ENCODE peak calls at places on chromosomes 13 and 19, in seven cellular contexts. Y is BE2C, A is lower lobe of right lung, N is psoas muscle, O is mammary epithelial cell, V is astrocyte of the cerebellum, C is fibroblast of lung. L is an unnamed sample.

GRCh38 chr13:101631403-101631802 is 178.9 kb downstream of the ITGBL1 start:
- DNase-seq in Y (no peak), A (no peak), N (no peak), O (no peak), V (no peak), C (no peak), L (no peak)

GRCh38 chr13:65613004-65613403 is 1617.1 kb downstream of the PCDH9 start:
- DNase-seq in Y (no peak), A (no peak), N (no peak), O (no peak), V (no peak), C (no peak), L (no peak)

GRCh38 chr19:23799321-23799720 is 40.6 kb upstream of the ZNF681 start:
- DNase-seq in Y (no peak), A (no peak), N (no peak), O (no peak), V (no peak), C (no peak), L (no peak)

GRCh38 chr13:40116008-40116407 is 460.5 kb downstream of the COG6 start:
- DNase-seq in Y (no peak), A (no peak), N (no peak), O (peak; percentile 94), V (peak; percentile 26), C (peak; percentile 83), L (peak; percentile 96)

GRCh38 chr19:2095338-2095938 is 688 bp downstream of the MOB3A start:
- DNase-seq in Y (no peak), A (no peak), N (peak; percentile 66), O (no peak), V (no peak), C (no peak), L (no peak)

GRCh38 chr13:108911807-108912206 is 282.4 kb downstream of the MYO16 start:
- DNase-seq in Y (no peak), A (no peak), N (no peak), O (peak; percentile 71), V (no peak), C (no peak), L (no peak)

GRCh38 chr19:4577020-4577782 is 17.7 kb upstream of the SEMA6B start:
- DNase-seq in Y (no peak), A (no peak), N (no peak), O (no peak), V (no peak), C (no peak), L (no peak)

GRCh38 chr13:109778102-109778542 is 8.3 kb downstream of the IRS2 start:
- DNase-seq in Y (no peak), A (no peak), N (no peak), O (peak; percentile 59), V (no peak), C (peak; percentile 73), L (peak; percentile 47)

GRCh38 chr13:29810145-29810742 is 40.2 kb downstream of the UBL3 start:
- DNase-seq in Y (no peak), A (no peak), N (no peak), O (no peak), V (no peak), C (peak; percentile 53), L (no peak)

GRCh38 chr13:38308736-38309135 is 40.9 kb upstream of the UFM1 start:
- DNase-seq in Y (no peak), A (no peak), N (no peak), O (peak; percentile 98), V (peak; percentile 23), C (peak; percentile 76), L (peak; percentile 71)

GRCh38 chr13:24764276-24764630 is 284 bp downstream of the RNF17 start:
- DNase-seq in Y (no peak), A (no peak), N (no peak), O (no peak), V (no peak), C (no peak), L (peak; percentile 13)

GRCh38 chr13:51764184-51765141 is 39.5 kb downstream of the DHRS12 start:
- DNase-seq in Y (peak; percentile 42), A (no peak), N (peak; percentile 84), O (no peak), V (peak; percentile 55), C (peak; percentile 81), L (peak; percentile 68)

GRCh38 chr13:36865265-36865664 is 46.2 kb downstream of the RFXAP start:
- DNase-seq in Y (no peak), A (no peak), N (no peak), O (no peak), V (no peak), C (no peak), L (no peak)

GRCh38 chr13:67023088-67023893 is 206.8 kb downstream of the PCDH9 start:
- DNase-seq in Y (no peak), A (no peak), N (no peak), O (peak; percentile 77), V (peak; percentile 99), C (peak; percentile 98), L (peak; percentile 24)

GRCh38 chr13:95568131-95568530 is 15.6 kb downstream of the CLDN10 start:
- DNase-seq in Y (no peak), A (no peak), N (no peak), O (no peak), V (no peak), C (no peak), L (no peak)

GRCh38 chr13:113647351-113648217 is 10.4 kb downstream of the ATP4B start:
- DNase-seq in Y (peak; percentile 77), A (peak; percentile 95), N (peak; percentile 91), O (peak; percentile 59), V (no peak), C (peak; percentile 54), L (peak; percentile 13)

GRCh38 chr19:15200575-15201364 is at the start of gene NOTCH3:
- DNase-seq in Y (no peak), A (no peak), N (no peak), O (no peak), V (no peak), C (no peak), L (no peak)

GRCh38 chr19:3682741-3683404 is 17.4 kb downstream of the PIP5K1C start:
- DNase-seq in Y (no peak), A (peak; percentile 41), N (no peak), O (no peak), V (peak; percentile 56), C (peak; percentile 73), L (peak; percentile 80)

DNA sequence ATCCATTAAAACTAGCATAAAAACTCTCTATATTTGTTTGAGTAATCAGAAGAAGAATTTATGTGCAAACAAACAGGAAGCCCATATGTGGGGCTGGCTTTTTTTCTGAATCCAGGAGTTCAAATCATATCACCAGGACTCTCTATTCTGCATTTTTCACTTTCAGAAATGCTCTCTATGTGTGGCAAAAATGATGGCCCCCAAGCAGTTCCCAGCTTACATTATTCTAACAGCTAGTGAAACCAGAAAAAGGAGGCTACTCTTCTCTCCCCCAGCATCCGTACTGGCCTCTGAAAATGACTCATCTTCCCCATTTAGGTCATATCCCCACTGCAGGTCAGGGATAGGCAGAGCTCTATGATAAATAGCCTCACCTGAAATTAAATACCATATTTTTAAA is 20.4 kb downstream of the RBM26 start:
- DNase-seq in Y (no peak), A (no peak), N (no peak), O (peak; percentile 57), V (no peak), C (peak; percentile 37), L (no peak)
- H3K4me3 ChIP-seq in Y (no peak overlapping the region), A (no peak overlapping the region), N (no peak overlapping the region), O (no peak overlapping the region), V (no peak overlapping the region), C (no peak overlapping the region), L (no peak overlapping the region)

GRCh38 chr13:41670873-41671443 is 213.6 kb downstream of the RGCC start:
- DNase-seq in Y (peak; percentile 38), A (no peak), N (no peak), O (no peak), V (no peak), C (peak; percentile 53), L (no peak)
- TF ChIP-seq CTCF in Y (no peak), A (no peak), N (no peak), O (no peak), V (no peak), C (no peak), L (no peak)

DNA sequence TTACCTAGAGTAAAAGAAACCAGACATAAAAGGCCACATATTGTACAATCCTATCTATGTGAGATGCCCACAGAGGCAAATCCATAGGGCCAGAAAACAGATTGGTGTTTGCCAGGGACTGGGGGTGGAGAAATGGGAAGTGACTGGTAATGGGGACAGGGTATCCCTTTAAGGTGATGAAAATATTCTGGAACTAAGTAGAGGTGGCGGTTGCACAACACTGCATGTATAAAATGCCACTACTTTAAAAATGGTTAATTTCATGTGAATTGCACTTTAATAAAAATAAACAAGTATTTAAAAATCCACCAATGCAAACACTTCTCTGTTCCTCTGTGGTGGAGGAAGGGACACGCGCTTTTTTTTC is 41.5 kb upstream of the KLF2 start:
- DNase-seq in Y (no peak), A (no peak), N (no peak), O (no peak), V (no peak), C (no peak), L (no peak)
- H3K4me3 ChIP-seq in Y (no peak overlapping the region), A (peak overlapping the region; percentile 28), N (peak overlapping the region; percentile 44), O (no peak overlapping the region), V (no peak overlapping the region), C (no peak overlapping the region), L (no peak overlapping the region)

DNA sequence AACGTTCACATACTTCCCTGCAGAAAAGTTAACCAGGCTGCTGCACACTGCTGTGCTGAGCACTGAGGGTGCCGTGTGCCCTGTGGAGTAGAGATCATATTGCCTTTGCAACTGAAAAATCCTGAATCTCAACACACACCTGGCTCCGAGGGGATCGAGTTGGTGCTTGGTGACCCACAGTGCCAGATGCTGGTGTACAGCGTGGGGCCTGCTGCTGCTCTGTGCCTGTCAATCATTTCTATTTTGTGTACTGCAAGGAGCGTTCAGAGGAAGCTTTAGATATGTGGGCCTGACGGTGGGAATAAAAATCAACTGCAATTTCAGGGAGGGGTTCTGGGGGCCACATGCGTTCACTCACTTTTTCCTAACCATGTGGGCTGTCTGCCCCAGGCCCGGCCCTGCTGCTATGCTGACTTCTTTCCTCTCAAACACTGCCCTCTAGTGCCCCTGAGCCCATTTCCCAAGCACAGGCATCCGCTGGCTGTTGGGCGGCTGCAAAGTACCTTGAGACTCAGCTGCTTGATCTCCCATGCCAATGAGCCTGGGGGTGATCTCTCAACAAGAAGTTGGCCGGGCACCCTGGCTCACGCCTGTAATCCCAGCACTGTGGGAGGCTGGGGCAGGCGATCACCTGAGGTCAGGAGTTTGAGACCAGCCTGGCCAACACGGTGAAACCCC is 9.7 kb upstream of the LENG8 start:
- DNase-seq in Y (peak; percentile 66), A (no peak), N (no peak), O (peak; percentile 46), V (no peak), C (peak; percentile 34), L (peak; percentile 22)
- TF ChIP-seq CTCF in Y (peak; percentile 76), A (peak; percentile 29), N (no peak), O (peak; percentile 53), V (peak; percentile 75), C (peak; percentile 38), L (peak; percentile 46)

GRCh38 chr19:38975861-38976271 is 324 bp upstream of the FBXO17 start:
- DNase-seq in Y (no peak), A (no peak), N (no peak), O (no peak), V (no peak), C (peak; percentile 49), L (peak; percentile 50)
- H3K4me3 ChIP-seq in Y (peak overlapping the region; percentile 63), A (peak overlapping the region; percentile 68), N (peak overlapping the region; percentile 80), O (peak overlapping the region; percentile 65), V (peak overlapping the region; percentile 76), C (peak overlapping the region; percentile 64), L (peak overlapping the region; percentile 64)

L was measured in fibroblast of villous mesenchyme.